ENCODE peak calls at places on chromosomes 11 and 22, in nine cellular contexts. J is GM12865, Z is body of pancreas, A is fibroblast of villous mesenchyme, S is heart right ventricle, H is breast epithelium, D is stomach, M is nephron progenitor cell, I is dorsolateral prefrontal cortex. V is an unnamed sample.

GRCh38 chr22:25942989-25943411 is 201.0 kb downstream of the MYO18B start:
- DNase-seq in J (no peak), Z (peak; percentile 45), A (no peak), S (peak; percentile 59), H (peak; percentile 55), D (no peak), M (no peak), I (peak; percentile 63), V (no peak)

GRCh38 chr11:102138223-102138622 is 28.0 kb downstream of the YAP1 start:
- DNase-seq in J (no peak), Z (no peak), A (no peak), S (no peak), H (no peak), D (no peak), M (no peak), I (no peak), V (no peak)

GRCh38 chr22:37245740-37246139 is 1.7 kb upstream of the RAC2 start:
- DNase-seq in J (no peak), Z (no peak), A (no peak), S (no peak), H (no peak), D (no peak), M (no peak), I (no peak), V (no peak)

GRCh38 chr22:27663812-27664211 is 137.7 kb downstream of the MN1 start:
- DNase-seq in J (no peak), Z (no peak), A (no peak), S (no peak), H (no peak), D (no peak), M (no peak), I (no peak), V (no peak)

GRCh38 chr11:11230802-11231562 is 122.1 kb downstream of the CSNK2A3 start:
- DNase-seq in J (peak; percentile 57), Z (no peak), A (no peak), S (no peak), H (no peak), D (no peak), M (peak; percentile 41), I (no peak), V (peak; percentile 44)

GRCh38 chr22:49271831-49272230 is 555.8 kb downstream of the BRD1 start:
- DNase-seq in J (no peak), Z (no peak), A (no peak), S (no peak), H (no peak), D (peak; percentile 16), M (no peak), I (no peak), V (no peak)

GRCh38 chr11:86977441-86978050 is 22.4 kb upstream of the FZD4 start:
- DNase-seq in J (no peak), Z (no peak), A (no peak), S (no peak), H (no peak), D (no peak), M (no peak), I (no peak), V (no peak)

GRCh38 chr11:26993965-26994446 is at the start of gene FIBIN:
- DNase-seq in J (no peak), Z (peak; percentile 15), A (peak; percentile 89), S (peak; percentile 24), H (no peak), D (no peak), M (peak; percentile 49), I (no peak), V (no peak)

GRCh38 chr11:64604458-64605247 is 13.6 kb downstream of the SLC22A12 start:
- DNase-seq in J (no peak), Z (no peak), A (no peak), S (no peak), H (no peak), D (no peak), M (no peak), I (no peak), V (no peak)

GRCh38 chr11:75872887-75873416 is 57.9 kb downstream of the UVRAG start:
- DNase-seq in J (peak; percentile 46), Z (no peak), A (no peak), S (no peak), H (no peak), D (no peak), M (no peak), I (no peak), V (peak; percentile 26)

DNA sequence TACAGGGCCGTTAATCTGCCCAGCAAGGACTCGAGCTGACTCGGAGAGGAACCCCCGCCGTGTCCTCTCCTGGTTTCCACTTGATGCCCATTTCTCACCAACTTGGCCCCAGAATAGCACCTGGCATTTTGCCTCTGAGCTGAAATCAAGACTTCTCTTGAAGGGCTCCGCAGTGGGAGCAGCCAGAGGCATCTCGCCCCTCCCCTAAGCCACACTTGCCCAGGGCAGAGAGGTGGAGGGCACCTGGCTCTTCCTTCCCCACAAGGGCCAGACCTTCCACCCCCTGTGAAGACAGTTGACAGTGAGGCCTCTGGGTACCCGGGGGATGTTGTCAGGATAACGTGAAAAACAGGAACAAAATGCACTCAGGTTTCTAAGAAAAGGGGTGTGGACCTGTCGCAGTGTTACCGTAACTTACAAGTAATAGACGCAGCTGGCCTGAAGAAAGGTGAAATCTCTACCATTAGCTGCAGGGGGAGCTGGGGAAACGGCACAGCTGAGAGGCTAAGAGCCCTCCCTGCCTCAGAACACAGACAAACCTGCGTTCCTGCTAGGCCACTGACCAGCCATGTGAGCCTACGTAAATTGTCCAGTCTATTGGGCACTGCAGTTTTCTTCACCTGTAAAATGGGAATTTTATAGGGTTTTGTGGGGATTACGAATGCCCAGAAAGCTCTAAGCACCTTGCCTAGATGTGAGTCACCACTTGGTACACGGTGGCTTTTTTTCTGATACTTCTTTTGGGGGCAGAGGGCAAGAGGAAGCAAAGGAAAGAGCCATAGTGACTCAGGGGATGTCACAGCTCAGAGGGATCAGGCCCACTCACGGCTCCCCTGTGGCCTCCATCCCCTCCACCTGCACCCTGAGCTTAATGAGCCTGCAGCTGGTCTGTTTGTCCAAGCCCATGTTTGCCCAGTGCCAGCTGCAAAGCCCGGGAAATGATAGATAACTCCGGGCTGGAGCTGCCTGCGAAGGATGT is 18.6 kb upstream of the CABP7 start:
- DNase-seq in J (peak; percentile 19), Z (peak; percentile 41), A (peak; percentile 18), S (no peak), H (no peak), D (no peak), M (no peak), I (no peak), V (peak; percentile 60)
- TF ChIP-seq CTCF in J (no peak), Z (no peak), A (peak; percentile 24), S (no peak), H (no peak), D (no peak), M (no peak), I (no peak), V (peak; percentile 33)

GRCh38 chr22:17009640-17010291 is 1.7 kb upstream of the GAB4 start:
- DNase-seq in J (no peak), Z (no peak), A (no peak), S (no peak), H (no peak), D (no peak), M (no peak), I (no peak), V (peak; percentile 17)
- TF ChIP-seq CTCF in J (peak; percentile 25), Z (no peak), A (no peak), S (no peak), H (no peak), D (no peak), M (no peak), I (no peak), V (no peak)

DNA sequence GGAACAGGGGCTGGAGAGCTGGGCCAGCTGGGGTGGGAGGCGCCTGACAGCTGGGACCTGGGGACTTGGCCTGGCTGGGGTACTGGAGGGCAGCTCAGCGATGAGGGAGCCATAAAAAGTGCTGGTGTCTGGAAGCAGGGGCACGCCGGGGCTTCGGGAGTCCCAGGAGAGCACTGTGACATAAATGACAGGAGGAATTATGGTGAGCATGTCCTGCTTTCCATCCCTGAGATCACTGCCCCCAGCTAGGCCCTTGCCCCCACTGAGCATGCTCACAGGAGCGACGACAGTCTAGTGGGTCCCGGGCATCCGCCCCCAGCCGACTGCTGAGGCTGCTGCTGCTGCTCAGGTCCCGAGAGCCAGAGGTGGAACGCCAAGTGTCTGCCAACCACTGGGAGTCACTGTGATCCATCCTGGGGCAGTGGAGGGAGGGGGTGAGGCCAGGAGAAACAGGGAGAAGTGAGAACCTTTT is 6.2 kb downstream of the ROBO4 start:
- DNase-seq in J (no peak), Z (no peak), A (no peak), S (peak; percentile 60), H (no peak), D (no peak), M (peak; percentile 70), I (no peak), V (no peak)
- TF ChIP-seq CTCF in J (no peak), Z (no peak), A (no peak), S (no peak), H (no peak), D (no peak), M (no peak), I (no peak), V (no peak)

DNA sequence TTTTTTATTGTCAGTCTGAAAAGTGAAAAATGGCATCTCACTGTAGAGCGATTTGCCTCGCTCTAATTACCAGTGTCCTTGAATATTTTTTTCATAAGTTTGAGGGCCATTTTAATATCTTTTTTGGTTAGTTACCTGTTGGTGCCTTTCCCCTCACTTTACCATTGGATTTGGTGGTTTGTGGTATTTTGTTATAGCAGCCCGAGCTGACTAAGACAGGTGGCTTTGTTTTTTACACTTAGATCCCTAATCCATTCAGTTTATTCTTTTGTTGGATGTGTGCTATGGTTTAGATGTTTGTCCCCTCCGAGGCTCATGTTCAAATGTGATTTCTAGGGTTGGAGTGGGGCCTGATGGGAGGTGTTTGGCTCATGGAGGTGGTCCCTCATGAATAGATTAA is 6.5 kb upstream of the CAPN5 start:
- DNase-seq in J (no peak), Z (no peak), A (no peak), S (no peak), H (no peak), D (no peak), M (no peak), I (no peak), V (no peak)
- TF ChIP-seq CTCF in J (no peak), Z (no peak), A (no peak), S (no peak), H (no peak), D (no peak), M (no peak), I (no peak), V (no peak)

GRCh38 chr11:81444306-81444705 is 1289.4 kb downstream of the FAM181B start:
- DNase-seq in J (no peak), Z (no peak), A (no peak), S (no peak), H (no peak), D (no peak), M (no peak), I (no peak), V (no peak)
- TF ChIP-seq CTCF in J (no peak), Z (no peak), A (no peak), S (peak; percentile 7), H (no peak), D (no peak), M (peak; percentile 21), I (no peak), V (peak; percentile 26)

V was measured in GM13977.